ENCODE peak calls at places on chromosomes 16 and 17, in ten cellular contexts. C, V, T, B, H, M, X, U, I and A are unnamed samples.

GRCh38 chr17:30958187-30958586 is 12.7 kb upstream of the RNF135 start:
- DNase-seq in U (no peak), C (no peak), V (no peak), M (no peak), I (no peak), T (no peak), B (no peak), X (no peak), H (no peak), A (no peak)

GRCh38 chr17:50310455-50311111 is 35.3 kb upstream of the XYLT2 start:
- DNase-seq in V (no peak), I (no peak), B (no peak), H (no peak), X (no peak), T (no peak), C (no peak), U (no peak), M (no peak), A (no peak)

GRCh38 chr17:50471009-50471905 is 2.6 kb upstream of the CHAD start:
- DNase-seq in V (no peak), M (no peak), C (no peak), T (no peak), B (no peak), I (no peak), X (no peak), U (no peak), H (no peak), A (no peak)

GRCh38 chr16:86362155-86362849 is 148.0 kb upstream of the FOXF1 start:
- DNase-seq in T (no peak), U (no peak), C (peak; percentile 71), H (no peak), M (no peak), B (no peak), I (no peak), V (no peak), X (no peak), A (no peak)

GRCh38 chr16:70614208-70614951 is 32.0 kb upstream of the IL34 start:
- DNase-seq in B (no peak), M (no peak), H (no peak), U (no peak), I (no peak), T (no peak), C (no peak), X (no peak), V (peak; percentile 35), A (no peak)

GRCh38 chr17:5877948-5878347 is 192.2 kb upstream of the WSCD1 start:
- DNase-seq in V (no peak), U (no peak), H (no peak), C (no peak), T (no peak), M (no peak), B (no peak), X (peak; percentile 90), I (no peak), A (no peak)

GRCh38 chr17:40582328-40582901 is 17.1 kb upstream of the CCR7 start:
- DNase-seq in C (no peak), V (no peak), H (peak; percentile 66), T (no peak), U (no peak), M (no peak), B (no peak), X (no peak), I (peak; percentile 84), A (no peak)

GRCh38 chr16:67961551-67961957 is 6.9 kb downstream of the SLC12A4 start:
- DNase-seq in T (no peak), X (no peak), I (peak; percentile 95), H (no peak), C (no peak), B (no peak), V (no peak), M (no peak), U (no peak), A (no peak)

GRCh38 chr16:2969545-2970521 is 685 bp downstream of the PAQR4 start:
- DNase-seq in B (peak; percentile 84), C (peak; percentile 91), X (peak; percentile 55), H (peak; percentile 53), V (peak; percentile 84), T (peak; percentile 30), I (peak; percentile 60), U (peak; percentile 28), M (peak; percentile 84), A (peak; percentile 63)

GRCh38 chr17:41687828-41688640 is 651 bp upstream of the EIF1 start:
- DNase-seq in U (no peak), M (no peak), V (peak; percentile 69), T (peak; percentile 19), B (peak; percentile 79), X (no peak), I (peak; percentile 73), H (no peak), C (no peak), A (no peak)

GRCh38 chr16:75379339-75379738 is 54.0 kb downstream of the CFDP1 start:
- DNase-seq in U (no peak), T (no peak), I (no peak), B (no peak), X (no peak), C (no peak), M (no peak), V (no peak), H (no peak), A (no peak)

GRCh38 chr17:10198509-10199249 is at the start of gene GAS7:
- DNase-seq in C (peak; percentile 94), B (no peak), V (peak; percentile 84), X (peak; percentile 16), M (peak; percentile 61), T (no peak), H (peak; percentile 79), U (no peak), I (no peak), A (peak; percentile 89)

GRCh38 chr17:62782730-62783260 is 25.3 kb downstream of the MARCHF10 start:
- DNase-seq in V (no peak), H (no peak), M (no peak), I (no peak), B (no peak), U (no peak), C (no peak), T (no peak), X (no peak), A (no peak)

GRCh38 chr16:23905027-23905426 is 69.2 kb downstream of the PRKCB start:
- DNase-seq in B (peak; percentile 79), M (peak; percentile 91), V (peak; percentile 80), U (peak; percentile 2), T (no peak), C (peak; percentile 39), I (no peak), H (no peak), X (no peak), A (peak; percentile 41)

GRCh38 chr17:82399030-82399429 is 19.1 kb upstream of the HEXD start:
- DNase-seq in T (no peak), B (no peak), V (peak; percentile 67), I (no peak), U (peak; percentile 96), M (no peak), X (peak; percentile 54), C (peak; percentile 28), H (no peak), A (no peak)

GRCh38 chr17:3669548-3669947 is 936 bp downstream of the EMC6 start:
- DNase-seq in I (no peak), M (no peak), T (no peak), C (no peak), B (peak; percentile 14), U (no peak), H (no peak), X (no peak), V (no peak), A (no peak)

GRCh38 chr16:6496996-6497395 is 835.6 kb upstream of the RBFOX1 start:
- DNase-seq in B (no peak), X (no peak), M (no peak), V (no peak), H (no peak), U (no peak), T (no peak), C (no peak), I (no peak), A (no peak)

GRCh38 chr16:2737895-2738418 is 14.5 kb upstream of the SRRM2 start:
- DNase-seq in B (no peak), M (no peak), X (no peak), C (no peak), H (no peak), U (no peak), I (no peak), T (no peak), V (no peak), A (no peak)

GRCh38 chr17:30225112-30225511 is 10.4 kb downstream of the SLC6A4 start:
- DNase-seq in V (no peak), M (no peak), T (no peak), U (no peak), B (no peak), H (no peak), X (no peak), I (no peak), C (no peak), A (no peak)